ENCODE peak calls at places on chromosomes 12 and 14, in five cellular contexts. D is CD8-positive, alpha-beta T cell; K is IMR-90; E is astrocyte of the cerebellum; A is heart right ventricle. C is an unnamed sample.

GRCh38 chr14:81211844-81212243 is 8.9 kb downstream of the GTF2A1 start:
- DNase-seq in D (peak), K (peak), E (no peak), A (peak), C (no peak)

GRCh38 chr12:53709671-53710070 is 17.6 kb downstream of the CALCOCO1 start:
- DNase-seq in D (no peak), K (no peak), E (no peak), A (no peak), C (no peak)

GRCh38 chr14:35504260-35504659 is 29.7 kb upstream of the INSM2 start:
- DNase-seq in D (no peak), K (no peak), E (no peak), A (no peak), C (no peak)

GRCh38 chr14:61342486-61342885 is 21.1 kb downstream of the PRKCH start:
- DNase-seq in D (peak), K (no peak), E (no peak), A (no peak), C (no peak)

GRCh38 chr12:115597157-115597712 is 680.3 kb downstream of the MED13L start:
- DNase-seq in D (no peak), K (peak), E (peak), A (no peak), C (no peak)

GRCh38 chr12:25256005-25256404 is 5.3 kb upstream of the KRAS start:
- DNase-seq in D (no peak), K (no peak), E (no peak), A (no peak), C (no peak)

GRCh38 chr14:65949711-65950516 is 536.3 kb upstream of the CCDC196 start:
- DNase-seq in D (peak), K (peak), E (peak), A (peak), C (no peak)

GRCh38 chr12:123519151-123520001 is 14.1 kb downstream of the RILPL1 start:
- DNase-seq in D (no peak), K (peak), E (peak), A (peak), C (no peak)

GRCh38 chr12:132540436-132540835 is 50.5 kb downstream of the FBRSL1 start:
- DNase-seq in D (no peak), K (no peak), E (no peak), A (no peak), C (no peak)

GRCh38 chr14:29587761-29588160 is 339.9 kb downstream of the PRKD1 start:
- DNase-seq in D (no peak), K (no peak), E (no peak), A (no peak), C (no peak)

GRCh38 chr12:25894759-25895158 is 63.7 kb upstream of the RASSF8 start:
- DNase-seq in D (no peak), K (no peak), E (no peak), A (no peak), C (no peak)

GRCh38 chr12:6226002-6226700 is 26.0 kb downstream of the CD9 start:
- DNase-seq in D (no peak), K (peak), E (peak), A (peak), C (no peak)

GRCh38 chr12:116456683-116457082 is 102.5 kb upstream of the MAP1LC3B2 start:
- DNase-seq in D (no peak), K (no peak), E (no peak), A (no peak), C (no peak)

GRCh38 chr12:122688291-122688690 is 14.9 kb downstream of the HCAR2 start:
- DNase-seq in D (no peak), K (no peak), E (no peak), A (no peak), C (no peak)

GRCh38 chr14:66105819-66106218 is 380.4 kb upstream of the CCDC196 start:
- DNase-seq in D (no peak), K (no peak), E (no peak), A (no peak), C (no peak)

GRCh38 chr12:49866859-49867579 is 24.1 kb upstream of the BCDIN3D start:
- DNase-seq in D (peak), K (peak), E (peak), A (peak), C (peak)

GRCh38 chr12:69988601-69989194 is 163.7 kb downstream of the MYRFL start:
- DNase-seq in D (no peak), K (peak), E (no peak), A (no peak), C (no peak)

GRCh38 chr12:113396828-113397496 is 6.7 kb downstream of the SDS start:
- DNase-seq in D (no peak), K (no peak), E (no peak), A (no peak), C (no peak)

GRCh38 chr14:99040711-99041110 is 231.3 kb downstream of the BCL11B start:
- DNase-seq in D (no peak), K (no peak), E (no peak), A (no peak), C (no peak)

GRCh38 chr12:94783343-94783742 is 133.0 kb upstream of the TMCC3 start:
- DNase-seq in D (no peak), K (no peak), E (no peak), A (no peak), C (no peak)

GRCh38 chr12:94779520-94779919 is 129.2 kb upstream of the TMCC3 start:
- DNase-seq in D (no peak), K (peak), E (peak), A (no peak), C (no peak)

GRCh38 chr12:94777936-94778335 is 127.6 kb upstream of the TMCC3 start:
- DNase-seq in D (no peak), K (no peak), E (no peak), A (no peak), C (no peak)

GRCh38 chr12:94783862-94784261 is 133.5 kb upstream of the TMCC3 start:
- DNase-seq in D (no peak), K (peak), E (no peak), A (no peak), C (no peak)

GRCh38 chr12:94781835-94782234 is 131.5 kb upstream of the TMCC3 start:
- DNase-seq in D (no peak), K (no peak), E (no peak), A (no peak), C (no peak)
- TF ChIP-seq CTCF in D (no peak), K (no peak), E (no peak), A (no peak), C (no peak)

GRCh38 chr12:85804663-85805062 is 31.5 kb downstream of the RASSF9 start:
- DNase-seq in D (no peak), K (no peak), E (peak), A (no peak), C (no peak)
- TF ChIP-seq CTCF in D (no peak), K (no peak), E (no peak), A (no peak), C (no peak)

GRCh38 chr12:68871899-68872298 is 61.1 kb downstream of the CPM start:
- DNase-seq in D (no peak), K (peak), E (peak), A (no peak), C (no peak)
- TF ChIP-seq CTCF in D (no peak), K (peak), E (peak), A (peak), C (peak)

DNA sequence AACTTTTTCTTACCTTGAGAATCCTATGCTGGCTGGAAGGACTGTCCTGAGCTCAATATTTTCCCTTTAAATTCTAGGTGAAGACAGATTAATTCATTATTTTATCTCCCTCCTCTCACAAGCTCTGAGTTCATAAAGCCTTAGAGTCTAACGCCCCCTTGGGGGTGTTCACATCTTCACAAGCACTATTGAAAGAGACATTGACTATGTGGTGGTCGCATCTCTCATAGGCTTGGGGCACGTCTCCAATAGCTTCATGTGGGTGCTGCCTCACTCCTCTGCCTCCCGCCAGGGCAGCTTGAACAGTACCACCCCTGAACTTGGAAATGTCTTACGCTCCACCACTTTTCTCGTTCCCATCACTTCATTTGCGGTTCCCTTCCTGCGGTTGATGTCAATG is 106.2 kb downstream of the UNC79 start:
- DNase-seq in D (no peak), K (no peak), E (no peak), A (no peak), C (no peak)
- TF ChIP-seq CTCF in D (no peak), K (peak), E (no peak), A (no peak), C (peak)